ENCODE peak calls at places on chromosome 9, in five cellular contexts. One of them, this sample, is unnamed.

GRCh38 chr9:93317495-93318094 is 133.7 kb downstream of the WNK2 start:
- DNase-seq in AG04450: no peak
- DNase-seq in body of pancreas: no peak
- DNase-seq in thoracic aorta: no peak
- DNase-seq in activated T-cell treated with anti-CD3 and anti-CD28 coated beads, Interleukin-2, amount 50 U/mL, for 72 hours: no peak
- DNase-seq in this sample: peak; percentile 26

GRCh38 chr9:112112519-112112918 is 62.6 kb downstream of the SUSD1 start:
- DNase-seq in AG04450: peak; percentile 39
- DNase-seq in activated T-cell treated with anti-CD3 and anti-CD28 coated beads, Interleukin-2, amount 50 U/mL, for 72 hours: no peak
- DNase-seq in thoracic aorta: no peak
- DNase-seq in body of pancreas: no peak
- DNase-seq in this sample: no peak

GRCh38 chr9:124452326-124452725 is 2.1 kb downstream of the ADGRD2 start:
- DNase-seq in thoracic aorta: no peak
- DNase-seq in AG04450: no peak
- DNase-seq in activated T-cell treated with anti-CD3 and anti-CD28 coated beads, Interleukin-2, amount 50 U/mL, for 72 hours: no peak
- DNase-seq in body of pancreas: no peak
- DNase-seq in this sample: no peak

GRCh38 chr9:89597711-89598707 is 6.8 kb upstream of the GADD45G start:
- DNase-seq in activated T-cell treated with anti-CD3 and anti-CD28 coated beads, Interleukin-2, amount 50 U/mL, for 72 hours: peak; percentile 47
- DNase-seq in body of pancreas: peak; percentile 73
- DNase-seq in thoracic aorta: no peak
- DNase-seq in AG04450: peak; percentile 15
- DNase-seq in this sample: peak; percentile 65

GRCh38 chr9:92481029-92481633 is 1.2 kb downstream of the ASPN start:
- DNase-seq in activated T-cell treated with anti-CD3 and anti-CD28 coated beads, Interleukin-2, amount 50 U/mL, for 72 hours: no peak
- DNase-seq in body of pancreas: no peak
- DNase-seq in AG04450: no peak
- DNase-seq in thoracic aorta: no peak
- DNase-seq in this sample: no peak

GRCh38 chr9:68832853-68833518 is 127.9 kb downstream of the PIP5K1B start:
- DNase-seq in activated T-cell treated with anti-CD3 and anti-CD28 coated beads, Interleukin-2, amount 50 U/mL, for 72 hours: no peak
- DNase-seq in AG04450: no peak
- DNase-seq in body of pancreas: no peak
- DNase-seq in thoracic aorta: no peak
- DNase-seq in this sample: no peak

GRCh38 chr9:111038336-111039202 is at the start of gene LPAR1:
- DNase-seq in AG04450: peak; percentile 54
- DNase-seq in body of pancreas: peak; percentile 75
- DNase-seq in activated T-cell treated with anti-CD3 and anti-CD28 coated beads, Interleukin-2, amount 50 U/mL, for 72 hours: no peak
- DNase-seq in thoracic aorta: no peak
- DNase-seq in this sample: peak; percentile 66

GRCh38 chr9:93065321-93065720 is 6.8 kb downstream of the SUSD3 start:
- DNase-seq in body of pancreas: no peak
- DNase-seq in activated T-cell treated with anti-CD3 and anti-CD28 coated beads, Interleukin-2, amount 50 U/mL, for 72 hours: no peak
- DNase-seq in AG04450: no peak
- DNase-seq in thoracic aorta: no peak
- DNase-seq in this sample: no peak

GRCh38 chr9:967851-968641 is 8.4 kb upstream of the DMRT3 start:
- DNase-seq in body of pancreas: no peak
- DNase-seq in activated T-cell treated with anti-CD3 and anti-CD28 coated beads, Interleukin-2, amount 50 U/mL, for 72 hours: no peak
- DNase-seq in thoracic aorta: no peak
- DNase-seq in AG04450: no peak
- DNase-seq in this sample: peak; percentile 76

GRCh38 chr9:87494970-87495471 is 2.6 kb upstream of the DAPK1 start:
- DNase-seq in activated T-cell treated with anti-CD3 and anti-CD28 coated beads, Interleukin-2, amount 50 U/mL, for 72 hours: no peak
- DNase-seq in body of pancreas: no peak
- DNase-seq in AG04450: no peak
- DNase-seq in thoracic aorta: no peak
- DNase-seq in this sample: no peak

GRCh38 chr9:130186839-130187522 is 14.8 kb downstream of the NCS1 start:
- DNase-seq in AG04450: no peak
- DNase-seq in activated T-cell treated with anti-CD3 and anti-CD28 coated beads, Interleukin-2, amount 50 U/mL, for 72 hours: no peak
- DNase-seq in thoracic aorta: no peak
- DNase-seq in body of pancreas: peak; percentile 63
- DNase-seq in this sample: peak; percentile 87

GRCh38 chr9:119839888-119840287 is 470.7 kb upstream of the BRINP1 start:
- DNase-seq in body of pancreas: no peak
- DNase-seq in activated T-cell treated with anti-CD3 and anti-CD28 coated beads, Interleukin-2, amount 50 U/mL, for 72 hours: no peak
- DNase-seq in AG04450: no peak
- DNase-seq in thoracic aorta: no peak
- DNase-seq in this sample: no peak

GRCh38 chr9:108978121-108978694 is 35.1 kb downstream of the CTNNAL1 start:
- DNase-seq in thoracic aorta: no peak
- DNase-seq in AG04450: no peak
- DNase-seq in body of pancreas: no peak
- DNase-seq in activated T-cell treated with anti-CD3 and anti-CD28 coated beads, Interleukin-2, amount 50 U/mL, for 72 hours: no peak
- DNase-seq in this sample: no peak

GRCh38 chr9:29556317-29556716 is 1983.0 kb upstream of the C9orf72 start:
- DNase-seq in body of pancreas: no peak
- DNase-seq in thoracic aorta: no peak
- DNase-seq in AG04450: no peak
- DNase-seq in activated T-cell treated with anti-CD3 and anti-CD28 coated beads, Interleukin-2, amount 50 U/mL, for 72 hours: no peak
- DNase-seq in this sample: no peak

GRCh38 chr9:98634680-98635079 is 74.1 kb downstream of the GABBR2 start:
- DNase-seq in body of pancreas: no peak
- DNase-seq in activated T-cell treated with anti-CD3 and anti-CD28 coated beads, Interleukin-2, amount 50 U/mL, for 72 hours: no peak
- DNase-seq in AG04450: no peak
- DNase-seq in thoracic aorta: no peak
- DNase-seq in this sample: no peak

GRCh38 chr9:87309236-87309635 is 188.4 kb upstream of the DAPK1 start:
- DNase-seq in AG04450: no peak
- DNase-seq in body of pancreas: no peak
- DNase-seq in thoracic aorta: no peak
- DNase-seq in activated T-cell treated with anti-CD3 and anti-CD28 coated beads, Interleukin-2, amount 50 U/mL, for 72 hours: no peak
- DNase-seq in this sample: no peak

GRCh38 chr9:13665418-13666066 is 386.1 kb upstream of the MPDZ start:
- DNase-seq in activated T-cell treated with anti-CD3 and anti-CD28 coated beads, Interleukin-2, amount 50 U/mL, for 72 hours: no peak
- DNase-seq in thoracic aorta: no peak
- DNase-seq in body of pancreas: no peak
- DNase-seq in AG04450: no peak
- DNase-seq in this sample: no peak

GRCh38 chr9:121819511-121820231 is 168.2 kb downstream of the DAB2IP start:
- DNase-seq in AG04450: no peak
- DNase-seq in activated T-cell treated with anti-CD3 and anti-CD28 coated beads, Interleukin-2, amount 50 U/mL, for 72 hours: no peak
- DNase-seq in thoracic aorta: no peak
- DNase-seq in body of pancreas: no peak
- DNase-seq in this sample: peak; percentile 81

GRCh38 chr9:133731876-133732321 is 6.3 kb downstream of the SARDH start:
- DNase-seq in thoracic aorta: no peak
- DNase-seq in AG04450: no peak
- DNase-seq in activated T-cell treated with anti-CD3 and anti-CD28 coated beads, Interleukin-2, amount 50 U/mL, for 72 hours: no peak
- DNase-seq in body of pancreas: peak; percentile 93
- DNase-seq in this sample: peak; percentile 75

GRCh38 chr9:137355445-137356365 is 53.6 kb upstream of the NRARP start:
- DNase-seq in body of pancreas: no peak
- DNase-seq in activated T-cell treated with anti-CD3 and anti-CD28 coated beads, Interleukin-2, amount 50 U/mL, for 72 hours: no peak
- DNase-seq in AG04450: no peak
- DNase-seq in thoracic aorta: no peak
- DNase-seq in this sample: no peak

GRCh38 chr9:12908910-12909309 is 134.1 kb downstream of the LURAP1L start:
- DNase-seq in thoracic aorta: no peak
- DNase-seq in activated T-cell treated with anti-CD3 and anti-CD28 coated beads, Interleukin-2, amount 50 U/mL, for 72 hours: no peak
- DNase-seq in AG04450: no peak
- DNase-seq in body of pancreas: no peak
- DNase-seq in this sample: no peak

GRCh38 chr9:86500667-86501435 is 146.6 kb upstream of the TUT7 start:
- DNase-seq in body of pancreas: no peak
- DNase-seq in AG04450: peak; percentile 91
- DNase-seq in thoracic aorta: no peak
- DNase-seq in activated T-cell treated with anti-CD3 and anti-CD28 coated beads, Interleukin-2, amount 50 U/mL, for 72 hours: no peak
- DNase-seq in this sample: no peak

GRCh38 chr9:79104951-79105350 is 466.8 kb upstream of the TLE4 start:
- DNase-seq in activated T-cell treated with anti-CD3 and anti-CD28 coated beads, Interleukin-2, amount 50 U/mL, for 72 hours: no peak
- DNase-seq in body of pancreas: no peak
- DNase-seq in AG04450: no peak
- DNase-seq in thoracic aorta: no peak
- DNase-seq in this sample: no peak

GRCh38 chr9:127319366-127320121 is 55.0 kb downstream of the GARNL3 start:
- DNase-seq in body of pancreas: no peak
- DNase-seq in activated T-cell treated with anti-CD3 and anti-CD28 coated beads, Interleukin-2, amount 50 U/mL, for 72 hours: no peak
- DNase-seq in thoracic aorta: no peak
- DNase-seq in AG04450: no peak
- DNase-seq in this sample: no peak

GRCh38 chr9:120394058-120394669 is 185.8 kb downstream of the CDK5RAP2 start:
- DNase-seq in activated T-cell treated with anti-CD3 and anti-CD28 coated beads, Interleukin-2, amount 50 U/mL, for 72 hours: peak; percentile 64
- DNase-seq in body of pancreas: no peak
- DNase-seq in thoracic aorta: no peak
- DNase-seq in AG04450: peak; percentile 87
- DNase-seq in this sample: no peak

GRCh38 chr9:132008184-132008781 is 71.4 kb downstream of the MED27 start:
- DNase-seq in AG04450: no peak
- DNase-seq in body of pancreas: no peak
- DNase-seq in thoracic aorta: no peak
- DNase-seq in activated T-cell treated with anti-CD3 and anti-CD28 coated beads, Interleukin-2, amount 50 U/mL, for 72 hours: no peak
- DNase-seq in this sample: no peak

This sample was measured in H9.